ENCODE peak calls at places on chromosomes 3 and 15, in five cellular contexts. Z is GM23338, U is A549, D is hepatocyte, H is OCI-LY7. R is an unnamed sample.

GRCh38 chr3:12954891-12955650 is 113.7 kb upstream of the RPL32 start:
- DNase-seq in H (peak), U (no peak), D (peak), Z (no peak), R (no peak)

GRCh38 chr3:196991581-196992460 is 23.2 kb upstream of the PIGZ start:
- DNase-seq in U (no peak), H (no peak), Z (no peak), D (no peak), R (no peak)

GRCh38 chr3:49582177-49582576 is 27.9 kb downstream of the BSN start:
- DNase-seq in Z (no peak), D (no peak), U (no peak), H (no peak), R (no peak)

GRCh38 chr15:76465728-76466127 is 129.2 kb downstream of the ISL2 start:
- DNase-seq in Z (no peak), U (no peak), H (no peak), D (no peak), R (no peak)

GRCh38 chr3:178823556-178824229 is 247.9 kb downstream of the ZMAT3 start:
- DNase-seq in H (no peak), Z (no peak), U (no peak), D (peak), R (no peak)

GRCh38 chr15:40291088-40291574 is 8.3 kb upstream of the ANKRD63 start:
- DNase-seq in Z (peak), U (peak), D (peak), H (no peak), R (peak)

GRCh38 chr3:46717447-46718231 is at the start of gene PRSS50:
- DNase-seq in U (no peak), D (no peak), H (no peak), Z (peak), R (no peak)

GRCh38 chr3:196268270-196269163 is 19.0 kb downstream of the PCYT1A start:
- DNase-seq in U (peak), H (no peak), Z (peak), D (no peak), R (peak)

GRCh38 chr3:138197058-138197457 is 10.0 kb downstream of the ARMC8 start:
- DNase-seq in U (no peak), H (no peak), Z (peak), D (peak), R (peak)

GRCh38 chr15:76056931-76057330 is 2.9 kb upstream of the TMEM266 start:
- DNase-seq in U (no peak), H (peak), Z (no peak), D (peak), R (peak)

GRCh38 chr15:67120839-67121540 is 55.6 kb downstream of the SMAD3 start:
- DNase-seq in H (no peak), D (peak), Z (no peak), U (peak), R (peak)

GRCh38 chr3:123757281-123757940 is 126.7 kb downstream of the MYLK start:
- DNase-seq in Z (no peak), D (no peak), U (no peak), H (peak), R (no peak)

GRCh38 chr3:36525115-36525711 is 144.9 kb downstream of the STAC start:
- DNase-seq in Z (peak), U (peak), D (peak), H (no peak), R (peak)

GRCh38 chr15:71654714-71655174 is 155.6 kb upstream of the NR2E3 start:
- DNase-seq in Z (no peak), D (no peak), U (no peak), H (no peak), R (no peak)

GRCh38 chr15:92305342-92305741 is 88.3 kb upstream of the ST8SIA2 start:
- DNase-seq in Z (no peak), D (no peak), U (no peak), H (no peak), R (no peak)

GRCh38 chr15:37594431-37594830 is 340.0 kb upstream of the TMCO5A start:
- DNase-seq in H (no peak), Z (no peak), U (no peak), D (no peak), R (no peak)

GRCh38 chr3:9862391-9863235 is 17.4 kb downstream of the CIDEC start:
- DNase-seq in D (peak), H (no peak), U (peak), Z (peak), R (peak)

GRCh38 chr15:42650208-42651066 is 75.0 kb downstream of the STARD9 start:
- DNase-seq in H (peak), D (peak), U (peak), Z (peak), R (peak)

GRCh38 chr15:99504071-99504822 is 61.5 kb upstream of the MEF2A start:
- DNase-seq in Z (no peak), H (peak), D (no peak), U (no peak), R (no peak)

GRCh38 chr15:78570710-78571109 is 5.4 kb downstream of the CHRNA5 start:
- DNase-seq in Z (peak), U (peak), D (no peak), H (no peak), R (no peak)
- TF ChIP-seq CTCF in Z (peak), U (no peak), D (no peak), H (peak), R (no peak)

GRCh38 chr3:86996261-86996955 is 5.5 kb upstream of the VGLL3 start:
- DNase-seq in D (no peak), Z (no peak), H (no peak), U (no peak), R (no peak)

GRCh38 chr3:86991840-86992430 is 986 bp upstream of the VGLL3 start:
- DNase-seq in D (no peak), U (peak), Z (no peak), H (no peak), R (peak)

GRCh38 chr3:86993704-86994103 is 2.8 kb upstream of the VGLL3 start:
- DNase-seq in D (no peak), U (peak), H (no peak), Z (no peak), R (peak)

GRCh38 chr3:86998551-86998950 is 7.6 kb upstream of the VGLL3 start:
- DNase-seq in D (no peak), Z (no peak), H (no peak), U (no peak), R (no peak)

DNA sequence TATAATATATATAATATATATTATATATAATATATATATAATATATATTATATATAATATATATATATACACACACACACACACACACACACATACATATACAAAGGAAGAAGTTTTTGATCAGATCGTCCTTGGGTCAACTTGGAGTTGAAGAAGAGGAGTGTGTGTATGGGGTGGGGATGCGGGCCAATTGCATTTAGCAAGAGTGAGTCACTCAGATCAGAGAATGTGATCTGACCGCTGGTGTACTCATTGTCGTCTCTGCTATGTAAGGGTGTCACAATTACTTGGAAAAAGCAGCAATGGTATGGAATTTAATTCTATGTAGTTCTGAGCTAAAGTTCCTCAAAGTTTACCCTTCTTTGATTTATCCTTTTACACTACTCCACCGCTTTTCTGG is 4.6 kb upstream of the VGLL3 start:
- DNase-seq in U (peak), D (no peak), H (no peak), Z (no peak), R (peak)
- H3K4me2 ChIP-seq in U (peak), D (no peak), H (no peak), Z (no peak), R (peak)

GRCh38 chr15:23069496-23070166 is 30.3 kb upstream of the TUBGCP5 start:
- DNase-seq in H (no peak), D (no peak), U (peak), Z (peak), R (peak)
- TF ChIP-seq CTCF in H (peak), D (no peak), U (no peak), Z (peak), R (peak)

DNA sequence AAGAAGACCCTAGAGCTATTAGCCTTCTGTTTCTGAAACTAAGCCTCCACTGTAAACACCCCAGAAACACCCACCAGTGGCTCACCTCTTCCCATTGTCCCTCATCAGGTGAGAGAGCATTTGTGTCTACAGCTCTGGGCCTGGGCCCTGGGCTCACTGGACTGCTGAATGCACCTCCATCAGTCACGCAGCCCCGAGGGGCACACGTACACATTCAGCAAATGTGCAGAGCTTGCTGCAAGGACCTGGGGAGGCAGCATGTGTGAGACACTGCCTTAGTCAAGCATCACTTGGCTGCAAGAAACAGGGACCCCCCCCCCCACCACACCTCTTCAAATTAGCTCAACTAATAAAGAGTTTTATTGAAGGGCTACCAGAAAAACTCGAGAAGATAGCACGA is 29.0 kb downstream of the MRPL46 start:
- DNase-seq in Z (no peak), U (no peak), D (no peak), H (no peak), R (no peak)
- H3K4me2 ChIP-seq in Z (no peak), U (peak), D (no peak), H (no peak), R (no peak)

GRCh38 chr3:48440590-48440958 is 517 bp downstream of the TMA7 start:
- DNase-seq in Z (peak), D (peak), H (peak), U (no peak), R (no peak)

GRCh38 chr3:48441940-48442339 is 1.9 kb downstream of the TMA7 start:
- DNase-seq in D (no peak), U (no peak), Z (no peak), H (no peak), R (no peak)

GRCh38 chr3:48437812-48438211 is 2.1 kb downstream of the CCDC51 start:
- DNase-seq in H (peak), U (no peak), Z (no peak), D (no peak), R (no peak)

GRCh38 chr3:48436855-48437254 is 3.1 kb downstream of the CCDC51 start:
- DNase-seq in U (no peak), Z (no peak), D (no peak), H (no peak), R (no peak)

GRCh38 chr3:48439820-48440589 is at the start of the genes CCDC51 and TMA7:
- DNase-seq in D (peak), H (peak), Z (peak), U (peak), R (peak)
- TF ChIP-seq CTCF in D (no peak), H (peak), Z (no peak), U (no peak), R (no peak)

DNA sequence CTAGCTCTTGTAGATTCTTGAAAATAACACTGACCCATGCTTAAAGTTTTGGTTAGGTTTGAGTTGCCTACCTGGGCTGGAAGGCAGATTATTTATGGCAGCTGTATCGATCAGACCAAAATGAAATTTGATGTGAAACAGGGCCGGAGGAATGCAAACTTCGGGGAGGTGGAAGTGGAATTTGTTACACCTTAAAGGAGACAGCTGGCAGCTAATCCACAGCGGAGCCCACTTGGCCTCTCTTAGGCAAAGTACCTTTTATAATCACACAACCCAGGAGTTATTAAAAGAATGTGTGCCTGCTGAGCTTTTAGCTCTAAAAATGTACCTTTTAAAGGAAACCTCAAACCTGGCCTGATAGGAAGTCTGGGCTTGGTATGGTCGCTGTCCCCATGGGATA is 250.9 kb upstream of the TPM1 start:
- DNase-seq in U (no peak), D (no peak), H (no peak), Z (no peak), R (no peak)
- H3K4me2 ChIP-seq in U (no peak), D (no peak), H (no peak), Z (peak), R (no peak)

GRCh38 chr3:37949866-37950265 is 40.7 kb upstream of the VILL start:
- DNase-seq in Z (no peak), U (no peak), D (no peak), H (no peak), R (no peak)
- TF ChIP-seq CTCF in Z (no peak), U (no peak), D (no peak), H (no peak), R (no peak)

DNA sequence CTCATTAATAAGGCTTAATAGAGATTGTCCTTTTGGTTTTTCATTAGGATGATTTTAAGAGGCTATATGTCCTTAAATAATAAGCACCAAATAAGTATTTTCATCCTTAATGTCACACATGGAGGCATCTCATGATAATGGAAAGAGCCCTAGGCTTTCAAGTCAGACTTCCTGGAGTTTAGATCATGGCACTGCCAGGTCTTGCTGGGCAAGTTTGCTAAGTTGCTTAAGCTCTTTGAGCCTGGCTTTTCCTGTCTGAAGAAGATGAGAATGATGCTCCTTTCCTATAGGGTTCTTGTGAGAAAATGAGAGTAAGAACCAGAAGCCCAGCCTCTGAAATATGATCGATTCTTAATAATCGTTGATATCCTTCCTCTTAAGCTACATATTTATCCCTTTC is 23.4 kb upstream of the P2RY12 start:
- DNase-seq in D (no peak), Z (no peak), H (no peak), U (no peak), R (no peak)
- H3K4me2 ChIP-seq in D (no peak), Z (no peak), H (no peak), U (no peak), R (no peak)

DNA sequence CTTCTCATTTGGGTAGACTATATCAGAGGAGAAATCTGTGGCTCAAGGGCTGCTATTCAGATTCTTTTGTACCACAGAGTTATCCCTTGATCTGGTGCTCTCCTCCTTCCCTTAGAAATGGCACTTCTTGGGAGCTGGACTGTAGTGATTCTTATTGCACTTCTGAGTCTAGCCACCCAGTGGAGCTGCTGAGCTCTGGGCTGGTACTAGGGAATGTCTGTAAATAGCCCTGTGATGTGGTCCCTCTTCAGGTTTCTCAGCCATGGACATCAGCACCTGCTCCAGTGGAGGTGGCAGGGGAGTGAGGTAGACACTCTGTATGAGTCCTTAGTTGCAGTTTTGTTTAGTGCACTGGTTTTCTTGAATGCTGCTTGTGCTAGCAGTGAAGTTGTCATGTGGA is 1292.6 kb downstream of the SI start:
- DNase-seq in H (no peak), D (peak), Z (peak), U (peak), R (peak)
- TF ChIP-seq CTCF in H (peak), D (peak), Z (peak), U (no peak), R (peak)